ENCODE peak calls at places on chromosome 2, in four cellular contexts. H is GM12865, X is NCI-H526 treated with DMSO at 0.1 percent for 48 hours, K is T follicular helper cell. S is an unnamed sample.
A peak's percentile ranks its signal among the peaks of the same experiment; 100 is the strongest.

GRCh38 chr2:39549718-39550464 is 112.8 kb upstream of the MAP4K3 start:
- DNase-seq in H (no peak), X (no peak), K (no peak), S (no peak)

GRCh38 chr2:127680706-127681287 is 5.5 kb upstream of the LIMS2 start:
- DNase-seq in H (no peak), X (no peak), K (no peak), S (no peak)

GRCh38 chr2:60581461-60582282 is 28.2 kb upstream of the BCL11A start:
- DNase-seq in H (peak; percentile 68), X (no peak), K (peak; percentile 22), S (peak; percentile 89)

GRCh38 chr2:237873382-237873781 is 14.0 kb downstream of the RAMP1 start:
- DNase-seq in H (no peak), X (no peak), K (no peak), S (no peak)

GRCh38 chr2:20585710-20586378 is 65.1 kb downstream of the HS1BP3 start:
- DNase-seq in H (no peak), X (no peak), K (no peak), S (no peak)

GRCh38 chr2:238081150-238081549 is 19.0 kb upstream of the ESPNL start:
- DNase-seq in H (no peak), X (no peak), K (no peak), S (no peak)

GRCh38 chr2:27664245-27664574 is 521 bp downstream of the SLC4A1AP start:
- DNase-seq in H (no peak), X (no peak), K (no peak), S (no peak)

GRCh38 chr2:20223345-20224190 is 1.4 kb downstream of the SDC1 start:
- DNase-seq in H (peak; percentile 39), X (peak; percentile 69), K (no peak), S (no peak)